ENCODE peak calls at places on chromosomes 5 and 9, in six cellular contexts. F is cardiac muscle cell, T is tibial artery, H is neuronal stem cell, W is Panc1, P is gastrocnemius medialis. M is an unnamed sample.
A peak's percentile ranks its signal among the peaks of the same experiment; 100 is the strongest.

GRCh38 chr9:111349766-111350165 is 19.7 kb upstream of the OR2K2 start:
- DNase-seq in H (no peak), T (no peak), W (no peak), F (no peak), P (no peak), M (no peak)

GRCh38 chr5:107012371-107012770 is 658.4 kb downstream of the EFNA5 start:
- DNase-seq in P (no peak), W (no peak), T (no peak), H (no peak), F (no peak), M (no peak)

GRCh38 chr5:138504799-138505198 is 38.2 kb downstream of the ETF1 start:
- DNase-seq in H (no peak), P (no peak), F (no peak), T (peak; percentile 79), W (no peak), M (peak; percentile 87)

GRCh38 chr5:65483474-65484346 is 2.0 kb upstream of the ADAMTS6 start:
- DNase-seq in W (peak; percentile 55), T (no peak), H (no peak), F (peak; percentile 77), P (no peak), M (no peak)

GRCh38 chr9:127178646-127179632 is 56.5 kb upstream of the ANGPTL2 start:
- DNase-seq in W (no peak), P (no peak), H (no peak), T (peak; percentile 63), F (no peak), M (peak; percentile 32)

GRCh38 chr5:174177976-174178600 is 132.6 kb downstream of the NSG2 start:
- DNase-seq in W (no peak), T (no peak), H (no peak), P (no peak), F (no peak), M (no peak)

GRCh38 chr5:1468629-1469527 is 23.6 kb upstream of the SLC6A3 start:
- DNase-seq in P (no peak), H (no peak), W (no peak), F (no peak), T (peak; percentile 58), M (no peak)

GRCh38 chr5:38931731-38932130 is 85.9 kb downstream of the OSMR start:
- DNase-seq in F (no peak), T (no peak), W (no peak), P (no peak), H (no peak), M (no peak)

GRCh38 chr9:108550111-108550510 is 305.7 kb downstream of the ACTL7B start:
- DNase-seq in F (no peak), P (peak; percentile 20), H (no peak), W (no peak), T (no peak), M (no peak)

GRCh38 chr5:14305045-14305444 is 161.9 kb downstream of the TRIO start:
- DNase-seq in T (no peak), F (no peak), W (peak; percentile 93), P (peak; percentile 57), H (no peak), M (no peak)

GRCh38 chr5:60510049-60510448 is 189.9 kb downstream of the DEPDC1B start:
- DNase-seq in F (no peak), W (no peak), T (no peak), P (no peak), H (no peak), M (no peak)

GRCh38 chr5:103041071-103041676 is 78.8 kb downstream of the GIN1 start:
- DNase-seq in F (peak; percentile 18), P (no peak), W (peak; percentile 36), H (no peak), T (no peak), M (no peak)

GRCh38 chr5:168401880-168402279 is 84.4 kb upstream of the RARS1 start:
- DNase-seq in W (no peak), T (no peak), F (no peak), P (no peak), H (no peak), M (peak; percentile 75)

GRCh38 chr9:95516221-95516735 is 493 bp downstream of the PTCH1 start:
- DNase-seq in P (no peak), T (no peak), H (no peak), W (no peak), F (peak; percentile 46), M (no peak)

GRCh38 chr5:43281840-43282658 is 31.2 kb downstream of the HMGCS1 start:
- DNase-seq in F (no peak), T (no peak), W (no peak), P (no peak), H (no peak), M (no peak)

GRCh38 chr5:168749391-168750100 is 170.4 kb upstream of the PANK3 start:
- DNase-seq in H (no peak), P (no peak), W (no peak), F (no peak), T (peak; percentile 34), M (no peak)

GRCh38 chr5:145471831-145472616 is 363.1 kb downstream of the PRELID2 start:
- DNase-seq in F (peak; percentile 11), W (no peak), P (no peak), T (no peak), H (peak; percentile 23), M (no peak)

GRCh38 chr5:72246239-72246580 is 73.8 kb downstream of the MRPS27 start:
- DNase-seq in P (no peak), H (no peak), F (peak; percentile 26), T (no peak), W (no peak), M (no peak)

GRCh38 chr5:123422433-123423277 is 548 bp downstream of the CEP120 start:
- DNase-seq in T (no peak), F (peak; percentile 40), W (peak; percentile 18), P (peak; percentile 19), H (peak; percentile 17), M (peak; percentile 11)

GRCh38 chr9:35395076-35395675 is 94.7 kb upstream of the RUSC2 start:
- DNase-seq in H (no peak), F (no peak), P (no peak), W (no peak), T (no peak), M (no peak)

GRCh38 chr5:135012033-135012588 is 21.9 kb downstream of the PITX1 start:
- DNase-seq in H (no peak), P (no peak), T (no peak), F (no peak), W (no peak), M (no peak)

GRCh38 chr9:79768199-79768598 is 196.4 kb downstream of the TLE4 start:
- DNase-seq in H (no peak), P (no peak), T (no peak), F (peak; percentile 11), W (no peak), M (no peak)

GRCh38 chr5:102921341-102922047 is 166.4 kb downstream of the PAM start:
- DNase-seq in H (no peak), W (no peak), T (no peak), P (no peak), F (no peak), M (no peak)

GRCh38 chr9:89593776-89594427 is 10.9 kb upstream of the GADD45G start:
- DNase-seq in P (no peak), T (no peak), W (no peak), F (peak; percentile 74), H (peak; percentile 47), M (no peak)

GRCh38 chr5:143428155-143428554 is 24.7 kb upstream of the NR3C1 start:
- DNase-seq in F (no peak), W (no peak), P (no peak), H (no peak), T (no peak), M (no peak)

GRCh38 chr9:69115621-69116020 is 58.5 kb upstream of the TJP2 start:
- DNase-seq in F (no peak), T (no peak), H (no peak), W (no peak), P (no peak), M (no peak)

GRCh38 chr9:113590991-113591898 is 127.7 kb downstream of the RGS3 start:
- DNase-seq in H (peak; percentile 79), F (peak; percentile 86), T (peak; percentile 89), P (peak; percentile 80), W (no peak), M (peak; percentile 75)
- H3K4me1 ChIP-seq in H (peaks cover 44% of the 10 kb centered on the region), F (peaks cover 32% of the 10 kb centered on the region), T (peaks cover 76% of the 10 kb centered on the region), P (peaks cover 28% of the 10 kb centered on the region), W (peaks cover 5% of the 10 kb centered on the region), M (peaks cover 24% of the 10 kb centered on the region)

DNA sequence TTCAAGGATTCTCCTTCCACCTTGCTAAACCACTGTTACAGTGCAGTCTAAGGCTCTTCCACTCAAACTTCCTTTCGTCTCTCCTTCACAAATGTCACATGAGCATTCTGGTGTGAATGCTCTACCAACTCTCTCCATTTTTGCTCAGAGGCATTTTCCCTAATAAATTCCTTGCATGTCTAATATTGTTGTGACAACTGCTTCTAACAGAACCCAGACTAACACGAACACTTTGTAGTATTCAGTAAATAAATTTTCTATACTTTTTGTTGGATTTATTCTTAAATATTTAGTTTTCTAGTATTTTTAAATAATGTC is 24.0 kb downstream of the RAPGEF6 start:
- DNase-seq in P (no peak), H (no peak), W (no peak), F (no peak), T (no peak), M (no peak)
- H3K27ac ChIP-seq in P (no peak overlapping the region), H (no peak overlapping the region), W (peak overlapping the region; percentile 64), F (peak overlapping the region; percentile 78), T (peak overlapping the region; percentile 32), M (no peak overlapping the region)

GRCh38 chr5:80184235-80185023 is 71.4 kb downstream of the SERINC5 start:
- DNase-seq in T (no peak), H (no peak), P (no peak), F (no peak), W (no peak), M (no peak)
- H3K4me1 ChIP-seq in T (peaks cover 7% of the 10 kb centered on the region), H (peaks cover 8% of the 10 kb centered on the region), P (peaks cover 3% of the 10 kb centered on the region), F (peaks cover 55% of the 10 kb centered on the region), W (peaks cover 25% of the 10 kb centered on the region), M (peaks cover 43% of the 10 kb centered on the region)

DNA sequence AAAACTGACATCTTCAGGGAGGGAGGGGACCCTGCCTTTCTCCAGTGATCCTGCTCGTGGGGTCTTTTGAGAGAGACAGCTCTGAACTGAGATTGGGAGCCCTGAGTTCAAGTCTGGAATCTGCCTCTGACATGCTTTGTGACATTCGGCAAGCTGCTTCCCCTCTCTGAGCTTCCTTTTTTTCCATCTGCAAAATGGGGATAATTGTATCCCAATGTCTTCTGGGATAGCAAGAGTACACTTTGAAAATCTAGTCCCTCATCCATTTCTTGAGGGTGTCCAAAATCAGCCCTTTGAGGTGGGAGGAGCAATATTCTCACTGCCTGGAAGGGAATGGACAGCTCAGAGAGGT is 186.3 kb downstream of the RGS3 start:
- DNase-seq in H (no peak), P (no peak), F (no peak), T (no peak), W (no peak), M (no peak)
- H3K27ac ChIP-seq in H (no peak overlapping the region), P (no peak overlapping the region), F (no peak overlapping the region), T (no peak overlapping the region), W (no peak overlapping the region), M (no peak overlapping the region)

DNA sequence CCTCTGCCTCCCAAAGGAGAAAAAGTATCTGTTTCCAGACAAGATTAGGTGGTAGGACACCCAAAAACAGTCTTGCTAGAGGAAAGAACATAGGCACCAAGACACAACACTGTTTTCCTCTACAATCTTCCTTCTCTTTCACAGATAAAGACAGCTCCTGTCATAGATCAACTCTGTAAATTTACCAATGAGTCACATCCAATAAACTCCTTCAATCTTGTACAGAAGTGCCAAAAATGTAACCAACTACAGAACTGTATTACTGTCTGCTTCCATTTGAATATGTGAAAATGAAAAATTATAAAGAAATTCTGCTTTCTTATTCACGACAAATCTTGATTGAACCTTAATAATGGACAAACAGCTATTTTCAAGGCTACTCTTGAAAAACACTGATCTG is 286.9 kb downstream of the PLK2 start:
- DNase-seq in P (no peak), W (no peak), F (no peak), H (no peak), T (no peak), M (no peak)
- H3K4me1 ChIP-seq in P (no peaks in the 10 kb centered on the region), W (no peaks in the 10 kb centered on the region), F (no peaks in the 10 kb centered on the region), H (no peaks in the 10 kb centered on the region), T (no peaks in the 10 kb centered on the region), M (no peaks in the 10 kb centered on the region)